ENCODE peak calls at places on chromosomes 1 and 21, in seven cellular contexts. H is left ventricle myocardium inferior, C is HL-60, D is HAP-1, R is GM12865, A is BE2C, T is mesenchymal stem cell. X is an unnamed sample.

GRCh38 chr1:47175227-47175934 is 14.5 kb downstream of the PDZK1IP1 start:
- DNase-seq in H (no peak), C (peak; percentile 32), D (peak; percentile 74), R (peak; percentile 54), A (peak; percentile 36), T (peak; percentile 62), X (peak; percentile 23)

GRCh38 chr1:155256101-155256852 is 994 bp upstream of the ENTREP3 start:
- DNase-seq in H (no peak), C (no peak), D (no peak), R (no peak), A (peak; percentile 28), T (no peak), X (no peak)

GRCh38 chr21:36915701-36916075 is 50.8 kb downstream of the HLCS start:
- DNase-seq in H (no peak), C (no peak), D (no peak), R (no peak), A (no peak), T (no peak), X (no peak)

GRCh38 chr21:45113543-45113942 is 39.2 kb downstream of the ADARB1 start:
- DNase-seq in H (no peak), C (no peak), D (no peak), R (no peak), A (no peak), T (no peak), X (no peak)

GRCh38 chr1:107782192-107782845 is 182.7 kb downstream of the VAV3 start:
- DNase-seq in H (no peak), C (no peak), D (peak; percentile 59), R (peak; percentile 67), A (peak; percentile 43), T (peak; percentile 63), X (peak; percentile 4)

GRCh38 chr1:235597867-235598553 is 51.6 kb downstream of the GNG4 start:
- DNase-seq in H (no peak), C (peak; percentile 23), D (peak; percentile 44), R (no peak), A (no peak), T (peak; percentile 55), X (no peak)

GRCh38 chr1:212432163-212432705 is 486 bp upstream of the NENF start:
- DNase-seq in H (no peak), C (no peak), D (no peak), R (no peak), A (no peak), T (no peak), X (no peak)

GRCh38 chr1:201730611-201731010 is 98.3 kb upstream of the IPO9 start:
- DNase-seq in H (no peak), C (no peak), D (no peak), R (no peak), A (no peak), T (no peak), X (no peak)

GRCh38 chr1:154972213-154972516 is 1.6 kb upstream of the SHC1 start:
- DNase-seq in H (no peak), C (no peak), D (no peak), R (no peak), A (no peak), T (no peak), X (no peak)

DNA sequence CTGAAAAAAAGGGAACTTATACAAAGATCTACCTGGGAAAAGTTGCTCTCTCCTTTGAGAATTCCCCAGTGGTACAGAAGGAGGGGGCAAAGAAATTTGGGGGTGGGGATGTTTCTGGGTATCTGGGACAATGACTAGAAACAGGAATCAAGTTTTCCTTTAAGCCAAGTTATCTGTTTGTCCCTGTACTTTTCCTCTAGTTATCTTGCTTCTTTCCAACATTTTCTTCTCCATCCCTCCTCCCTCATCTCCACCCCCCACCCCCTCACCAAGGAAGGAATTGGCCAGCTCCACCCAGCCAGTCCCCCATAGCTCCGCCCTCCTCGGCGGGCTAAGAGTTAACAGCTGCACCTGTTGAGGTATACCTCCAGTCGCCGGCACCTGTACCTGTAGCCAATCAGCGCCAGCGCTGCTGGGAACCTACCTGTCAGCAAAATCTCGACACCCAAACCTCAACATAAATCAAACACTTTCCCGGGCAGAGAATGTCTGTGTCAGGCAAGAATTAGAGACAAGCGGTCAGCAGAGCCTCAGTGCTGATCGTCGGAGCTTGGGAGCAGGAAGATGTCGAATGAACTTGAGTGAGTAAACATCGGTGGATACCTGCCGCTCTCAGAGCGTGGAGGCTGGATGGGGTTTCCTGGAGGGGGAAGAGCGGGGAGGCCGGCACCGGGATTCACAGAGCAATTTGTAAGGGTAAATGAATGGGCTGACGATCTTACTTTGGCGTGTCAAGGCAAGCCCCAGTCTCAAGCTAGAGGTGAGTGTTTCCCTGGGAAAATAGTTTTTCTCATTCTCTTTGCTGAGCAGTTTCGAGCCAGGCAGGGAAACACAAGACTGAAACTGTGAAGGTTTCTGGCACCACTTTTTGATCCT is at the start of gene GRHL3:
- DNase-seq in H (no peak), C (no peak), D (peak; percentile 30), R (no peak), A (no peak), T (peak; percentile 48), X (no peak)
- H3K4me3 ChIP-seq in H (no peak within 1 kb of the TSS), C (no peak within 1 kb of the TSS), D (no peak within 1 kb of the TSS), R (no peak within 1 kb of the TSS), A (no peak within 1 kb of the TSS), T (no peak within 1 kb of the TSS), X (peak within 1 kb of the TSS; percentile 17)

GRCh38 chr1:159015440-159015909 is 5.8 kb downstream of the IFI16 start:
- DNase-seq in H (peak; percentile 35), C (peak; percentile 94), D (no peak), R (peak; percentile 93), A (no peak), T (peak; percentile 93), X (peak; percentile 58)
- H3K4me3 ChIP-seq in H (peak overlapping the region; percentile 25), C (peak overlapping the region; percentile 29), D (no peak overlapping the region), R (peak overlapping the region; percentile 99), A (no peak overlapping the region), T (no peak overlapping the region), X (no peak overlapping the region)

DNA sequence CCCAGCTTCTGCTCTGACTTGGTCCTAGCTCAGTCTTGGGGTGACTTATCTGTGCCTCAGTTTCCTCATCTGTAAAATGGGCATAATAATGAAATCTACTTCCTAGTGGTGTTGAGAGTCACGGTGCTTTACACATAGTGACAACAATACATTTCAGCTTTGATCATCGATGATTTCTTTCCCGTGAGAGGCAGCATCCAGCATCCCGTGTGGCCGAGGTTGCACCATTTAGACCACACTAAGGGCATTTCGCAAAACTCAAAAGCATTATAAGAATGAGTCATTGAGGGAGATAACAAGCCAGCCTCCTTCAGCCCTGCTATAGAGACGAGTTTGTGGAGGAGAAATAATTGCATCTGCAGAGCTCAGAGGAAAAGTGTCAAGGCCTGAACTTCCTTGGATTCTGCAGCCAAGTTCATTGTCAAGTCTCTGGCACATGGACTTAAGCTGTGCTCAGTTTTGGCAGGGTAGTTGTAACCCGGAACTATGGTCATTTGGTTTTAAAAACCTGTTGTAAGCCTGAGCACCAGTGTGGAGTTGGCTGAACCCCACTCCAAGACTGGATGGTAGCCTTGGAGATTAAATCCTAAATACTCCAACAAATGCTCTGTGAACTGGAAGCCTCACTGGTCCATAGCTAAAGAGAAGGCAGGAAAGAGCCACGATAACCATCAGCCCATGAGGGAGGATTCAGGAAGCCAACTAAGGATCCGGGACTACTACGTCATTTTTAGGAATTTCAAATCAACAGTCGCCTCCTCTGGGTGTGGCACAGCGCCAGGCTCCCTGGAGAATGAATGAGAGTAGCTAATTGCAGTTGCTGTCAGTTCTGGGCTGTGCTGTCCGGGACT is 64.2 kb downstream of the TCP10L start:
- DNase-seq in H (peak; percentile 94), C (peak; percentile 63), D (peak; percentile 82), R (no peak), A (peak; percentile 69), T (peak; percentile 70), X (peak; percentile 87)
- H3K4me3 ChIP-seq in H (no peak overlapping the region), C (no peak overlapping the region), D (no peak overlapping the region), R (no peak overlapping the region), A (peak overlapping the region; percentile 16), T (no peak overlapping the region), X (no peak overlapping the region)

DNA sequence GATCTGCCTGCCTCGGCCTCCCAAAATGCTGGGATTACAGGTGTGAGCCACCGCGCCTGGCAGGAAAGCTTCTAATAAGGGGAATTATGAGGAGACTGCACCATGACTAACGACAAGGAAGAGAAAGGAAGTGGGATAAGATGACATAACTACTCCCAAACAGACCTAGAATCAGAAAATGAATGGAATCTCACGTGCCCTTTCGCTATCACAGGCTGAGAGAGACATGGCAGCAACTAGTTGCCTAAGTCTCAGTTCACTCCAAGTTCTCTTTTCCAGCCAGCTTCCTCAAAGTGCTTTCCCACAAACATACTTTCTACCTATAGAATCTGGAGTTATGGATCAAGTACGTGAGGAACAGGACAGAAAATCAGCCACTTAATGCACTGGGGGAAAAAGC is 2.0 kb downstream of the PI4KB start:
- DNase-seq in H (no peak), C (no peak), D (no peak), R (no peak), A (no peak), T (peak; percentile 65), X (no peak)
- H3K4me3 ChIP-seq in H (peak overlapping the region; percentile 94), C (no peak overlapping the region), D (no peak overlapping the region), R (no peak overlapping the region), A (no peak overlapping the region), T (no peak overlapping the region), X (no peak overlapping the region)

GRCh38 chr1:23779826-23780371 is 1.7 kb downstream of the PITHD1 start:
- DNase-seq in H (no peak), C (no peak), D (no peak), R (no peak), A (no peak), T (peak; percentile 65), X (no peak)
- H3K4me3 ChIP-seq in H (no peak overlapping the region), C (no peak overlapping the region), D (no peak overlapping the region), R (no peak overlapping the region), A (no peak overlapping the region), T (no peak overlapping the region), X (peak overlapping the region; percentile 73)

GRCh38 chr1:27113861-27114260 is 41.1 kb downstream of the SLC9A1 start:
- DNase-seq in H (no peak), C (no peak), D (no peak), R (no peak), A (no peak), T (no peak), X (no peak)
- H3K4me3 ChIP-seq in H (no peak overlapping the region), C (no peak overlapping the region), D (no peak overlapping the region), R (no peak overlapping the region), A (no peak overlapping the region), T (no peak overlapping the region), X (no peak overlapping the region)

X was measured in skeletal muscle cell.